ENCODE peak calls at places on chromosomes 1 and 21, in seven cellular contexts. N is Peyer's patch, E is mesendoderm, V is NCI-H748 treated with DMSO at 0.1 percent for 48 hours, Z is NCI-H2107, G is NCI-H2171 treated with DMSO at 0.1 percent for 48 hours, O is fibroblast of the aortic adventitia. X is an unnamed sample.

GRCh38 chr1:7455796-7456568 is 315.1 kb upstream of the VAMP3 start:
- DNase-seq in O (no peak), V (no peak), Z (no peak), G (no peak), N (no peak), E (peak), X (peak)

GRCh38 chr21:17829472-17829871 is 10.3 kb upstream of the C21orf91 start:
- DNase-seq in N (no peak), V (no peak), E (peak), O (peak), G (no peak), Z (no peak), X (no peak)

GRCh38 chr1:153613406-153613805 is 469 bp upstream of the S100A16 start:
- DNase-seq in V (no peak), Z (no peak), N (no peak), G (no peak), E (no peak), O (no peak), X (no peak)

GRCh38 chr1:241733899-241734298 is 81.8 kb downstream of the WDR64 start:
- DNase-seq in G (no peak), N (no peak), V (no peak), E (peak), O (no peak), Z (no peak), X (no peak)

GRCh38 chr1:235503333-235504121 is 725 bp downstream of the B3GALNT2 start:
- DNase-seq in Z (no peak), O (peak), N (peak), E (peak), G (peak), V (peak), X (peak)

GRCh38 chr1:175902281-175902680 is 158.9 kb upstream of the TNR start:
- DNase-seq in V (no peak), O (no peak), N (no peak), E (no peak), G (no peak), Z (no peak), X (no peak)

GRCh38 chr1:59438058-59438560 is 141.2 kb downstream of the FGGY start:
- DNase-seq in Z (no peak), G (no peak), O (no peak), N (no peak), V (no peak), E (no peak), X (no peak)

GRCh38 chr1:998905-999796 is 746 bp downstream of the HES4 start:
- DNase-seq in O (peak), N (peak), Z (no peak), E (peak), G (peak), V (peak), X (no peak)

GRCh38 chr1:106435269-106435668 is 621.2 kb upstream of the PRMT6 start:
- DNase-seq in E (peak), V (no peak), N (no peak), O (no peak), G (no peak), Z (no peak), X (no peak)

GRCh38 chr1:154479764-154480421 is 22.1 kb upstream of the TDRD10 start:
- DNase-seq in N (no peak), E (peak), Z (peak), G (peak), V (peak), O (peak), X (peak)

GRCh38 chr1:50476800-50477199 is 53.6 kb upstream of the DMRTA2 start:
- DNase-seq in Z (no peak), O (no peak), V (no peak), N (no peak), G (no peak), E (no peak), X (no peak)

GRCh38 chr1:227779651-227780050 is 35.8 kb upstream of the PRSS38 start:
- DNase-seq in G (no peak), N (peak), Z (no peak), O (no peak), V (no peak), E (no peak), X (no peak)

GRCh38 chr1:112614460-112615065 is 4.4 kb downstream of the ST7L start:
- DNase-seq in N (no peak), O (peak), V (no peak), G (peak), Z (peak), E (peak), X (no peak)

GRCh38 chr1:207032528-207033017 is at the start of gene C1orf116:
- DNase-seq in E (peak), O (no peak), Z (peak), N (peak), V (peak), G (peak), X (no peak)

GRCh38 chr21:37220433-37220980 is 46.6 kb downstream of the VPS26C start:
- DNase-seq in V (peak), N (no peak), E (peak), O (peak), Z (no peak), G (peak), X (peak)

GRCh38 chr1:210233495-210234253 is 1.1 kb downstream of the SERTAD4 start:
- DNase-seq in V (peak), N (no peak), Z (peak), G (peak), O (peak), E (peak), X (peak)

GRCh38 chr1:59071289-59071688 is 225.6 kb upstream of the FGGY start:
- DNase-seq in E (no peak), V (peak), Z (peak), G (no peak), N (no peak), O (no peak), X (no peak)

GRCh38 chr1:203187306-203188264 is 1.1 kb upstream of the CHI3L1 start:
- DNase-seq in V (no peak), O (no peak), N (no peak), E (no peak), Z (no peak), G (no peak), X (no peak)

GRCh38 chr1:213666922-213667321 is 320.9 kb upstream of the PROX1 start:
- DNase-seq in Z (no peak), E (no peak), G (no peak), N (no peak), O (no peak), V (no peak), X (no peak)

GRCh38 chr21:41604583-41605041 is 96.7 kb upstream of the TMPRSS2 start:
- DNase-seq in Z (no peak), O (no peak), G (no peak), E (peak), V (no peak), N (peak), X (no peak)

GRCh38 chr1:93908394-93909145 is 660 bp downstream of the GCLM start:
- DNase-seq in N (peak), E (peak), G (peak), O (peak), Z (no peak), V (no peak), X (no peak)

GRCh38 chr1:222994506-222995229 is 148.4 kb downstream of the TLR5 start:
- DNase-seq in Z (no peak), N (no peak), G (no peak), V (no peak), O (peak), E (peak), X (no peak)

GRCh38 chr1:3323791-3324703 is 130.4 kb upstream of the ARHGEF16 start:
- DNase-seq in E (no peak), O (no peak), G (no peak), N (no peak), V (no peak), Z (no peak), X (no peak)

GRCh38 chr1:157099633-157100009 is at the start of gene ETV3L:
- DNase-seq in O (no peak), G (no peak), E (no peak), Z (no peak), N (no peak), V (no peak), X (no peak)